ENCODE peak calls at places on chromosome 13, in ten cellular contexts. J is tibial artery; U is right cardiac atrium; O is ascending aorta; V is neuronal stem cell; F is uterus; X is CD4-positive, CD25-positive, alpha-beta regulatory T cell; W is iPS DF 6.9; B is GM23248; Q is colonic mucosa. T is an unnamed sample.

GRCh38 chr13:30968734-30969335 is 36.4 kb downstream of the TEX26 start:
- DNase-seq in J (no peak), U (no peak), O (no peak), V (no peak), F (no peak), X (no peak), W (no peak), B (peak), Q (no peak), T (no peak)

GRCh38 chr13:111512707-111513106 is 192.3 kb downstream of the TEX29 start:
- DNase-seq in J (no peak), U (no peak), O (no peak), V (no peak), F (no peak), X (no peak), W (no peak), B (no peak), Q (no peak), T (no peak)

GRCh38 chr13:45781553-45782326 is 69.8 kb downstream of the SIAH3 start:
- DNase-seq in J (peak), U (peak), O (no peak), V (no peak), F (peak), X (no peak), W (no peak), B (peak), Q (peak), T (no peak)

GRCh38 chr13:71644579-71644978 is 222.4 kb downstream of the DACH1 start:
- DNase-seq in J (no peak), U (no peak), O (no peak), V (no peak), F (no peak), X (no peak), W (no peak), B (no peak), Q (no peak), T (no peak)

GRCh38 chr13:82791035-82791434 is 1091.2 kb downstream of the SLITRK1 start:
- DNase-seq in J (no peak), U (no peak), O (no peak), V (no peak), F (no peak), X (no peak), W (no peak), B (no peak), Q (no peak), T (no peak)

GRCh38 chr13:73038064-73038463 is 20.7 kb upstream of the KLF5 start:
- DNase-seq in J (no peak), U (no peak), O (no peak), V (no peak), F (no peak), X (no peak), W (no peak), B (no peak), Q (no peak), T (no peak)

GRCh38 chr13:25111557-25111956 is 15.6 kb downstream of the PABPC3 start:
- DNase-seq in J (no peak), U (no peak), O (no peak), V (no peak), F (no peak), X (no peak), W (no peak), B (peak), Q (no peak), T (no peak)

GRCh38 chr13:70484931-70485330 is 376.7 kb upstream of the KLHL1 start:
- DNase-seq in J (no peak), U (no peak), O (no peak), V (no peak), F (no peak), X (no peak), W (no peak), B (no peak), Q (no peak), T (no peak)

GRCh38 chr13:67230774-67231480 is 791 bp upstream of the PCDH9 start:
- DNase-seq in J (peak), U (peak), O (no peak), V (peak), F (peak), X (peak), W (no peak), B (peak), Q (peak), T (peak)

GRCh38 chr13:77306458-77306857 is 20.4 kb downstream of the MYCBP2 start:
- DNase-seq in J (no peak), U (no peak), O (no peak), V (no peak), F (no peak), X (no peak), W (no peak), B (no peak), Q (no peak), T (no peak)

GRCh38 chr13:114088234-114088633 is 44.2 kb downstream of the RASA3 start:
- DNase-seq in J (peak), U (no peak), O (no peak), V (no peak), F (no peak), X (no peak), W (no peak), B (no peak), Q (no peak), T (no peak)

GRCh38 chr13:48302920-48303330 is 626 bp upstream of the RB1 start:
- DNase-seq in J (no peak), U (no peak), O (no peak), V (no peak), F (no peak), X (no peak), W (no peak), B (no peak), Q (no peak), T (no peak)

GRCh38 chr13:35600137-35600536 is 123.6 kb upstream of the MAB21L1 start:
- DNase-seq in J (no peak), U (no peak), O (no peak), V (no peak), F (no peak), X (no peak), W (no peak), B (peak), Q (no peak), T (no peak)

GRCh38 chr13:35771898-35772297 is 295.4 kb upstream of the MAB21L1 start:
- DNase-seq in J (no peak), U (no peak), O (no peak), V (no peak), F (no peak), X (no peak), W (no peak), B (peak), Q (no peak), T (no peak)

GRCh38 chr13:48852911-48853310 is 122.8 kb upstream of the FNDC3A start:
- DNase-seq in J (no peak), U (no peak), O (no peak), V (no peak), F (no peak), X (no peak), W (no peak), B (no peak), Q (no peak), T (no peak)

GRCh38 chr13:99465454-99465853 is 35.8 kb upstream of the TM9SF2 start:
- DNase-seq in J (no peak), U (no peak), O (no peak), V (no peak), F (no peak), X (no peak), W (no peak), B (no peak), Q (no peak), T (no peak)

GRCh38 chr13:79405501-79405830 is 589 bp downstream of the RBM26 start:
- DNase-seq in J (peak), U (no peak), O (no peak), V (no peak), F (no peak), X (no peak), W (no peak), B (peak), Q (peak), T (no peak)

GRCh38 chr13:84439108-84439507 is 556.8 kb upstream of the SLITRK1 start:
- DNase-seq in J (no peak), U (no peak), O (no peak), V (no peak), F (no peak), X (no peak), W (no peak), B (peak), Q (no peak), T (no peak)

GRCh38 chr13:78241278-78241919 is 322.8 kb upstream of the EDNRB start:
- DNase-seq in J (no peak), U (peak), O (no peak), V (peak), F (no peak), X (no peak), W (peak), B (peak), Q (peak), T (no peak)

GRCh38 chr13:44293354-44293753 is 80.3 kb upstream of the SERP2 start:
- DNase-seq in J (no peak), U (no peak), O (no peak), V (no peak), F (no peak), X (no peak), W (no peak), B (no peak), Q (no peak), T (no peak)
- H3K27ac ChIP-seq in J (peak), U (peak), O (peak), V (no peak), F (peak), X (no peak), W (no peak), B (no peak), Q (no peak), T (no peak)

DNA sequence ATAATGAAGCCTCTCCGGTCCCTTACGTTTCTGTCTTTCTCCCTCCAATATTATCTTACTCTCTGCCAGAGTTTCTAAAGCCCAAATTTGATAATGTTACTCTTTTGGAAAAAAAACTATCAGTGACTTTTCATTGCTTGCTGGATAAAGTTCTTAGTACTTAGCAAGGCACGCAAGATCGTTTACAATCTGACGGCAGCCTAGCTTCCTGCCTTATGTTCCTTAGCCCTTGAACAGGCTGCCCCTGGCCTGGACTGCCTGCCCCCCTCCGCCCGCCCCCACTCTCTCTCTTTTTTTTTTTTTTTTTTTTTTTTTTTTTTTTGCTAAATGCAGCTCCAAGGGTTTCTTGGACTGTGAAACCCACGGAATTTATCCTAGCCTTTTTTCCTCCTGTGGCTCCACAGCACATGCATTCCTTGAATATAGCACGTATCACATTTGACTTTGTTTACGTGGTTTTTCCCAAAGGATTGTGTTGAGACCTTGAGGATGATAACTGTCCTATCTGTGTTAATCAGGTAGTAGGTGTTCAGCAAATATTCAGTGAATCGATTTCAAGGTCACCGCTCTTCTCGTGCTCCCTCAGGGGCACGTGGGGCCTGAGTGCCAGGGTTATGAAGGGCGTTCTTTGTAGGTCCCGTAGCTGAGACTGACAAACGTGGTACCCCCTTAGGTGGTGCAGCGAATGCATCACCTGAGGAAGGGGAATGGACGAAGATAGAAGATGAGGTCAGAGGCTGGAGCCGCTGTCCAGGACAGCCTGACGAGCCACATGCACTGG is 130.9 kb upstream of the RNF113B start:
- DNase-seq in J (no peak), U (no peak), O (no peak), V (no peak), F (no peak), X (no peak), W (no peak), B (no peak), Q (no peak), T (no peak)
- H3K27ac ChIP-seq in J (no peak), U (peak), O (no peak), V (no peak), F (peak), X (no peak), W (no peak), B (no peak), Q (peak), T (no peak)

GRCh38 chr13:105346141-105346766 is 1189.2 kb downstream of the EFNB2 start:
- DNase-seq in J (no peak), U (no peak), O (no peak), V (no peak), F (no peak), X (no peak), W (no peak), B (peak), Q (no peak), T (no peak)
- H3K27ac ChIP-seq in J (no peak), U (no peak), O (no peak), V (no peak), F (no peak), X (no peak), W (no peak), B (no peak), Q (no peak), T (no peak)

DNA sequence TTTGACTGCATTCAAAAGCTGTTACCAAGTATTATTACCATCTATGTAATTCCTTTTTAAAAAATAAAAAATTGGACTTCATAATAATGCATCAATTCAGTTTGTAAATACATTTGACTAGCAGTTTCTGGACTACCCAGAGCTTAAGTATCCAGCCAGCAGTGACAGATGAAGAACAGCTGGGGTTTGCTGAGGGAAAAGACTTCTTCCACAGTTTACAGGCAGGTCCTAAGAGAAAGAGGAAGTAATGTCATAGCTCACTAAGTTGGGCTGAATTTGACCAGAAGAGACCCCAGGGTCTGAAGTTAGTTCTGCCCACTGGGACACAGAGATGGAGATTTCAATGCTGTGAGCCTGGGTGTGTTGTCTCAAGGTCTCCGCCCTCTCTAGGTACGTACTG is 96.4 kb downstream of the MBNL2 start:
- DNase-seq in J (no peak), U (no peak), O (no peak), V (no peak), F (no peak), X (no peak), W (no peak), B (no peak), Q (no peak), T (no peak)
- H3K27ac ChIP-seq in J (peak), U (peak), O (no peak), V (no peak), F (no peak), X (no peak), W (no peak), B (no peak), Q (peak), T (no peak)

GRCh38 chr13:103803349-103803748 is 737.1 kb upstream of the SLC10A2 start:
- DNase-seq in J (no peak), U (no peak), O (no peak), V (no peak), F (no peak), X (no peak), W (no peak), B (no peak), Q (no peak), T (no peak)
- H3K27ac ChIP-seq in J (no peak), U (no peak), O (no peak), V (no peak), F (no peak), X (no peak), W (no peak), B (no peak), Q (no peak), T (no peak)

GRCh38 chr13:32695602-32696250 is 109.5 kb downstream of the PDS5B start:
- DNase-seq in J (no peak), U (no peak), O (no peak), V (no peak), F (no peak), X (no peak), W (no peak), B (no peak), Q (no peak), T (no peak)
- H3K27ac ChIP-seq in J (no peak), U (no peak), O (no peak), V (no peak), F (peak), X (no peak), W (no peak), B (no peak), Q (no peak), T (no peak)

GRCh38 chr13:44305845-44306244 is 67.8 kb upstream of the SERP2 start:
- DNase-seq in J (no peak), U (no peak), O (no peak), V (peak), F (no peak), X (no peak), W (no peak), B (peak), Q (no peak), T (no peak)
- H3K27ac ChIP-seq in J (peak), U (peak), O (peak), V (no peak), F (peak), X (no peak), W (no peak), B (peak), Q (peak), T (no peak)